ENCODE peak calls at places on chromosomes 12 and 14, in eight cellular contexts. S, B, P, J, G, U, C and M are unnamed samples.

GRCh38 chr12:28059220-28059619 is 86.7 kb upstream of the PTHLH start:
- DNase-seq in G (no peak), B (no peak), U (no peak), C (no peak), S (no peak), J (no peak), P (no peak), M (no peak)

GRCh38 chr12:104957388-104958008 is 592 bp downstream of the SLC41A2 start:
- DNase-seq in U (peak; percentile 14), C (no peak), G (no peak), P (no peak), S (peak; percentile 22), J (no peak), B (no peak), M (no peak)

GRCh38 chr12:52579468-52580450 is 6.1 kb upstream of the KRT74 start:
- DNase-seq in P (no peak), S (no peak), C (no peak), J (no peak), G (no peak), B (no peak), U (no peak), M (no peak)

GRCh38 chr14:20388159-20388558 is 25.1 kb downstream of the TEP1 start:
- DNase-seq in P (no peak), B (no peak), C (no peak), S (no peak), G (no peak), J (no peak), U (no peak), M (no peak)

GRCh38 chr12:66725031-66725430 is 46.2 kb upstream of the GRIP1 start:
- DNase-seq in J (peak; percentile 61), P (no peak), S (no peak), B (no peak), G (no peak), C (peak; percentile 19), U (no peak), M (no peak)

GRCh38 chr12:4780624-4781023 is 60.4 kb downstream of the GALNT8 start:
- DNase-seq in U (no peak), S (no peak), G (no peak), P (no peak), B (no peak), J (no peak), C (no peak), M (no peak)

GRCh38 chr12:117101953-117102833 is 3.0 kb upstream of the TESC start:
- DNase-seq in S (no peak), C (no peak), U (no peak), J (no peak), G (no peak), B (no peak), P (no peak), M (no peak)

GRCh38 chr12:53292441-53292840 is 2.9 kb upstream of the PFDN5 start:
- DNase-seq in J (no peak), U (no peak), G (no peak), B (no peak), S (no peak), P (no peak), C (no peak), M (no peak)

GRCh38 chr14:91261986-91262549 is 17.6 kb upstream of the GPR68 start:
- DNase-seq in U (no peak), C (no peak), S (no peak), B (no peak), J (no peak), G (no peak), P (no peak), M (no peak)